ENCODE peak calls at places on chromosomes 3 and 15, in five cellular contexts. One of them, this sample, is unnamed.
A peak's percentile ranks its signal among the peaks of the same experiment; 100 is the strongest.

GRCh38 chr3:45118615-45119062 is 27.5 kb downstream of the CDCP1 start:
- DNase-seq in T-cell: no peak
- DNase-seq in activated T-cell treated with anti-CD3 and anti-CD28 coated beads for 24 hours: no peak
- DNase-seq in stimulated activated CD4-positive, alpha-beta T cell treated with anti-CD3 and anti-CD28 coated beads, Interleukin-4, amount 100 ng/mL, for 24 hours: no peak
- DNase-seq in activated T-helper 9 cell treated with anti-CD3 and anti-CD28 coated beads, Interleukin-2, amount 50 U/mL, for 16 hours: no peak
- DNase-seq in this sample: no peak

GRCh38 chr3:30646181-30646876 is 39.9 kb downstream of the TGFBR2 start:
- DNase-seq in stimulated activated CD4-positive, alpha-beta T cell treated with anti-CD3 and anti-CD28 coated beads, Interleukin-4, amount 100 ng/mL, for 24 hours: no peak
- DNase-seq in activated T-cell treated with anti-CD3 and anti-CD28 coated beads for 24 hours: no peak
- DNase-seq in T-cell: no peak
- DNase-seq in activated T-helper 9 cell treated with anti-CD3 and anti-CD28 coated beads, Interleukin-2, amount 50 U/mL, for 16 hours: no peak
- DNase-seq in this sample: no peak

GRCh38 chr3:101261506-101261905 is 58.9 kb downstream of the IMPG2 start:
- DNase-seq in stimulated activated CD4-positive, alpha-beta T cell treated with anti-CD3 and anti-CD28 coated beads, Interleukin-4, amount 100 ng/mL, for 24 hours: no peak
- DNase-seq in activated T-cell treated with anti-CD3 and anti-CD28 coated beads for 24 hours: no peak
- DNase-seq in T-cell: no peak
- DNase-seq in activated T-helper 9 cell treated with anti-CD3 and anti-CD28 coated beads, Interleukin-2, amount 50 U/mL, for 16 hours: no peak
- DNase-seq in this sample: no peak

GRCh38 chr3:14721126-14721864 is 46.4 kb downstream of the C3orf20 start:
- DNase-seq in stimulated activated CD4-positive, alpha-beta T cell treated with anti-CD3 and anti-CD28 coated beads, Interleukin-4, amount 100 ng/mL, for 24 hours: no peak
- DNase-seq in activated T-helper 9 cell treated with anti-CD3 and anti-CD28 coated beads, Interleukin-2, amount 50 U/mL, for 16 hours: no peak
- DNase-seq in activated T-cell treated with anti-CD3 and anti-CD28 coated beads for 24 hours: no peak
- DNase-seq in T-cell: no peak
- DNase-seq in this sample: no peak

GRCh38 chr3:172530566-172530965 is 7.3 kb upstream of the TNFSF10 start:
- DNase-seq in stimulated activated CD4-positive, alpha-beta T cell treated with anti-CD3 and anti-CD28 coated beads, Interleukin-4, amount 100 ng/mL, for 24 hours: peak; percentile 9
- DNase-seq in activated T-cell treated with anti-CD3 and anti-CD28 coated beads for 24 hours: no peak
- DNase-seq in activated T-helper 9 cell treated with anti-CD3 and anti-CD28 coated beads, Interleukin-2, amount 50 U/mL, for 16 hours: no peak
- DNase-seq in T-cell: no peak
- DNase-seq in this sample: no peak

GRCh38 chr3:10006762-10007090 is 19.5 kb upstream of the FANCD2 start:
- DNase-seq in activated T-cell treated with anti-CD3 and anti-CD28 coated beads for 24 hours: no peak
- DNase-seq in stimulated activated CD4-positive, alpha-beta T cell treated with anti-CD3 and anti-CD28 coated beads, Interleukin-4, amount 100 ng/mL, for 24 hours: no peak
- DNase-seq in activated T-helper 9 cell treated with anti-CD3 and anti-CD28 coated beads, Interleukin-2, amount 50 U/mL, for 16 hours: no peak
- DNase-seq in T-cell: no peak
- DNase-seq in this sample: no peak

GRCh38 chr15:77804210-77804609 is 171.5 kb upstream of the LINGO1 start:
- DNase-seq in activated T-cell treated with anti-CD3 and anti-CD28 coated beads for 24 hours: no peak
- DNase-seq in activated T-helper 9 cell treated with anti-CD3 and anti-CD28 coated beads, Interleukin-2, amount 50 U/mL, for 16 hours: no peak
- DNase-seq in T-cell: no peak
- DNase-seq in stimulated activated CD4-positive, alpha-beta T cell treated with anti-CD3 and anti-CD28 coated beads, Interleukin-4, amount 100 ng/mL, for 24 hours: no peak
- DNase-seq in this sample: no peak

GRCh38 chr3:197464794-197465193 is 91.0 kb downstream of the BDH1 start:
- DNase-seq in stimulated activated CD4-positive, alpha-beta T cell treated with anti-CD3 and anti-CD28 coated beads, Interleukin-4, amount 100 ng/mL, for 24 hours: no peak
- DNase-seq in activated T-cell treated with anti-CD3 and anti-CD28 coated beads for 24 hours: no peak
- DNase-seq in T-cell: no peak
- DNase-seq in activated T-helper 9 cell treated with anti-CD3 and anti-CD28 coated beads, Interleukin-2, amount 50 U/mL, for 16 hours: no peak
- DNase-seq in this sample: no peak

GRCh38 chr15:93179704-93180103 is 90.7 kb upstream of the RGMA start:
- DNase-seq in activated T-cell treated with anti-CD3 and anti-CD28 coated beads for 24 hours: no peak
- DNase-seq in T-cell: no peak
- DNase-seq in stimulated activated CD4-positive, alpha-beta T cell treated with anti-CD3 and anti-CD28 coated beads, Interleukin-4, amount 100 ng/mL, for 24 hours: no peak
- DNase-seq in activated T-helper 9 cell treated with anti-CD3 and anti-CD28 coated beads, Interleukin-2, amount 50 U/mL, for 16 hours: no peak
- DNase-seq in this sample: no peak

GRCh38 chr3:30855390-30855789 is 39.1 kb downstream of the GADL1 start:
- DNase-seq in stimulated activated CD4-positive, alpha-beta T cell treated with anti-CD3 and anti-CD28 coated beads, Interleukin-4, amount 100 ng/mL, for 24 hours: no peak
- DNase-seq in activated T-cell treated with anti-CD3 and anti-CD28 coated beads for 24 hours: no peak
- DNase-seq in activated T-helper 9 cell treated with anti-CD3 and anti-CD28 coated beads, Interleukin-2, amount 50 U/mL, for 16 hours: no peak
- DNase-seq in T-cell: no peak
- DNase-seq in this sample: no peak

GRCh38 chr3:120039642-120040610 is 54.3 kb downstream of the GSK3B start:
- DNase-seq in T-cell: no peak
- DNase-seq in activated T-cell treated with anti-CD3 and anti-CD28 coated beads for 24 hours: no peak
- DNase-seq in activated T-helper 9 cell treated with anti-CD3 and anti-CD28 coated beads, Interleukin-2, amount 50 U/mL, for 16 hours: no peak
- DNase-seq in stimulated activated CD4-positive, alpha-beta T cell treated with anti-CD3 and anti-CD28 coated beads, Interleukin-4, amount 100 ng/mL, for 24 hours: no peak
- DNase-seq in this sample: no peak

GRCh38 chr15:74340139-74340538 is 27.3 kb downstream of the CYP11A1 start:
- DNase-seq in activated T-cell treated with anti-CD3 and anti-CD28 coated beads for 24 hours: no peak
- DNase-seq in activated T-helper 9 cell treated with anti-CD3 and anti-CD28 coated beads, Interleukin-2, amount 50 U/mL, for 16 hours: no peak
- DNase-seq in T-cell: no peak
- DNase-seq in stimulated activated CD4-positive, alpha-beta T cell treated with anti-CD3 and anti-CD28 coated beads, Interleukin-4, amount 100 ng/mL, for 24 hours: no peak
- DNase-seq in this sample: no peak

GRCh38 chr15:68885070-68885469 is 45.3 kb upstream of the SPESP1 start:
- DNase-seq in T-cell: no peak
- DNase-seq in activated T-cell treated with anti-CD3 and anti-CD28 coated beads for 24 hours: no peak
- DNase-seq in activated T-helper 9 cell treated with anti-CD3 and anti-CD28 coated beads, Interleukin-2, amount 50 U/mL, for 16 hours: no peak
- DNase-seq in stimulated activated CD4-positive, alpha-beta T cell treated with anti-CD3 and anti-CD28 coated beads, Interleukin-4, amount 100 ng/mL, for 24 hours: no peak
- DNase-seq in this sample: no peak

GRCh38 chr3:62669161-62669560 is 206.1 kb downstream of the CADPS start:
- DNase-seq in activated T-cell treated with anti-CD3 and anti-CD28 coated beads for 24 hours: no peak
- DNase-seq in T-cell: no peak
- DNase-seq in activated T-helper 9 cell treated with anti-CD3 and anti-CD28 coated beads, Interleukin-2, amount 50 U/mL, for 16 hours: no peak
- DNase-seq in stimulated activated CD4-positive, alpha-beta T cell treated with anti-CD3 and anti-CD28 coated beads, Interleukin-4, amount 100 ng/mL, for 24 hours: no peak
- DNase-seq in this sample: no peak

GRCh38 chr15:98442379-98442833 is 205.9 kb upstream of the IGF1R start:
- DNase-seq in T-cell: peak; percentile 48
- DNase-seq in activated T-helper 9 cell treated with anti-CD3 and anti-CD28 coated beads, Interleukin-2, amount 50 U/mL, for 16 hours: no peak
- DNase-seq in stimulated activated CD4-positive, alpha-beta T cell treated with anti-CD3 and anti-CD28 coated beads, Interleukin-4, amount 100 ng/mL, for 24 hours: peak; percentile 50
- DNase-seq in activated T-cell treated with anti-CD3 and anti-CD28 coated beads for 24 hours: peak; percentile 46
- DNase-seq in this sample: peak; percentile 59

GRCh38 chr3:25037049-25037547 is 391.0 kb upstream of the RARB start:
- DNase-seq in T-cell: no peak
- DNase-seq in stimulated activated CD4-positive, alpha-beta T cell treated with anti-CD3 and anti-CD28 coated beads, Interleukin-4, amount 100 ng/mL, for 24 hours: no peak
- DNase-seq in activated T-helper 9 cell treated with anti-CD3 and anti-CD28 coated beads, Interleukin-2, amount 50 U/mL, for 16 hours: no peak
- DNase-seq in activated T-cell treated with anti-CD3 and anti-CD28 coated beads for 24 hours: no peak
- DNase-seq in this sample: no peak

GRCh38 chr3:71581451-71581980 is 2.0 kb downstream of the FOXP1 start:
- DNase-seq in T-cell: peak; percentile 30
- DNase-seq in activated T-helper 9 cell treated with anti-CD3 and anti-CD28 coated beads, Interleukin-2, amount 50 U/mL, for 16 hours: peak; percentile 21
- DNase-seq in activated T-cell treated with anti-CD3 and anti-CD28 coated beads for 24 hours: peak; percentile 21
- DNase-seq in stimulated activated CD4-positive, alpha-beta T cell treated with anti-CD3 and anti-CD28 coated beads, Interleukin-4, amount 100 ng/mL, for 24 hours: peak; percentile 39
- DNase-seq in this sample: no peak

GRCh38 chr3:177820683-177821316 is 623.5 kb upstream of the TBL1XR1 start:
- DNase-seq in stimulated activated CD4-positive, alpha-beta T cell treated with anti-CD3 and anti-CD28 coated beads, Interleukin-4, amount 100 ng/mL, for 24 hours: no peak
- DNase-seq in activated T-helper 9 cell treated with anti-CD3 and anti-CD28 coated beads, Interleukin-2, amount 50 U/mL, for 16 hours: no peak
- DNase-seq in T-cell: no peak
- DNase-seq in activated T-cell treated with anti-CD3 and anti-CD28 coated beads for 24 hours: no peak
- DNase-seq in this sample: peak; percentile 25

GRCh38 chr3:42187936-42188335 is 78.0 kb downstream of the CCK start:
- DNase-seq in activated T-helper 9 cell treated with anti-CD3 and anti-CD28 coated beads, Interleukin-2, amount 50 U/mL, for 16 hours: no peak
- DNase-seq in stimulated activated CD4-positive, alpha-beta T cell treated with anti-CD3 and anti-CD28 coated beads, Interleukin-4, amount 100 ng/mL, for 24 hours: no peak
- DNase-seq in activated T-cell treated with anti-CD3 and anti-CD28 coated beads for 24 hours: no peak
- DNase-seq in T-cell: no peak
- DNase-seq in this sample: no peak

GRCh38 chr15:39851505-39852082 is 68.5 kb downstream of the GPR176 start:
- DNase-seq in stimulated activated CD4-positive, alpha-beta T cell treated with anti-CD3 and anti-CD28 coated beads, Interleukin-4, amount 100 ng/mL, for 24 hours: no peak
- DNase-seq in activated T-helper 9 cell treated with anti-CD3 and anti-CD28 coated beads, Interleukin-2, amount 50 U/mL, for 16 hours: no peak
- DNase-seq in T-cell: no peak
- DNase-seq in activated T-cell treated with anti-CD3 and anti-CD28 coated beads for 24 hours: no peak
- DNase-seq in this sample: no peak

GRCh38 chr3:170476291-170476690 is 57.6 kb downstream of the CLDN11 start:
- DNase-seq in activated T-cell treated with anti-CD3 and anti-CD28 coated beads for 24 hours: no peak
- DNase-seq in stimulated activated CD4-positive, alpha-beta T cell treated with anti-CD3 and anti-CD28 coated beads, Interleukin-4, amount 100 ng/mL, for 24 hours: no peak
- DNase-seq in T-cell: no peak
- DNase-seq in activated T-helper 9 cell treated with anti-CD3 and anti-CD28 coated beads, Interleukin-2, amount 50 U/mL, for 16 hours: no peak
- DNase-seq in this sample: no peak

GRCh38 chr15:67879440-67880129 is 39.7 kb upstream of the RNU6-1 start:
- DNase-seq in activated T-cell treated with anti-CD3 and anti-CD28 coated beads for 24 hours: no peak
- DNase-seq in T-cell: no peak
- DNase-seq in activated T-helper 9 cell treated with anti-CD3 and anti-CD28 coated beads, Interleukin-2, amount 50 U/mL, for 16 hours: no peak
- DNase-seq in stimulated activated CD4-positive, alpha-beta T cell treated with anti-CD3 and anti-CD28 coated beads, Interleukin-4, amount 100 ng/mL, for 24 hours: no peak
- DNase-seq in this sample: no peak

GRCh38 chr15:70016511-70016994 is 81.2 kb downstream of the TLE3 start:
- DNase-seq in stimulated activated CD4-positive, alpha-beta T cell treated with anti-CD3 and anti-CD28 coated beads, Interleukin-4, amount 100 ng/mL, for 24 hours: no peak
- DNase-seq in activated T-helper 9 cell treated with anti-CD3 and anti-CD28 coated beads, Interleukin-2, amount 50 U/mL, for 16 hours: no peak
- DNase-seq in T-cell: no peak
- DNase-seq in activated T-cell treated with anti-CD3 and anti-CD28 coated beads for 24 hours: no peak
- DNase-seq in this sample: peak; percentile 59

GRCh38 chr3:157705258-157705657 is 202.0 kb upstream of the VEPH1 start:
- DNase-seq in T-cell: no peak
- DNase-seq in stimulated activated CD4-positive, alpha-beta T cell treated with anti-CD3 and anti-CD28 coated beads, Interleukin-4, amount 100 ng/mL, for 24 hours: no peak
- DNase-seq in activated T-helper 9 cell treated with anti-CD3 and anti-CD28 coated beads, Interleukin-2, amount 50 U/mL, for 16 hours: no peak
- DNase-seq in activated T-cell treated with anti-CD3 and anti-CD28 coated beads for 24 hours: no peak
- DNase-seq in this sample: no peak

GRCh38 chr3:46706771-46707582 is 5.8 kb downstream of the TMIE start:
- DNase-seq in T-cell: no peak
- DNase-seq in activated T-cell treated with anti-CD3 and anti-CD28 coated beads for 24 hours: no peak
- DNase-seq in stimulated activated CD4-positive, alpha-beta T cell treated with anti-CD3 and anti-CD28 coated beads, Interleukin-4, amount 100 ng/mL, for 24 hours: no peak
- DNase-seq in activated T-helper 9 cell treated with anti-CD3 and anti-CD28 coated beads, Interleukin-2, amount 50 U/mL, for 16 hours: no peak
- DNase-seq in this sample: no peak

GRCh38 chr15:56984681-56985515 is 66.5 kb downstream of the TCF12 start:
- DNase-seq in T-cell: no peak
- DNase-seq in activated T-helper 9 cell treated with anti-CD3 and anti-CD28 coated beads, Interleukin-2, amount 50 U/mL, for 16 hours: no peak
- DNase-seq in activated T-cell treated with anti-CD3 and anti-CD28 coated beads for 24 hours: no peak
- DNase-seq in stimulated activated CD4-positive, alpha-beta T cell treated with anti-CD3 and anti-CD28 coated beads, Interleukin-4, amount 100 ng/mL, for 24 hours: no peak
- DNase-seq in this sample: no peak

GRCh38 chr3:175082631-175083030 is 223.5 kb downstream of the NAALADL2 start:
- DNase-seq in T-cell: no peak
- DNase-seq in activated T-cell treated with anti-CD3 and anti-CD28 coated beads for 24 hours: no peak
- DNase-seq in stimulated activated CD4-positive, alpha-beta T cell treated with anti-CD3 and anti-CD28 coated beads, Interleukin-4, amount 100 ng/mL, for 24 hours: no peak
- DNase-seq in activated T-helper 9 cell treated with anti-CD3 and anti-CD28 coated beads, Interleukin-2, amount 50 U/mL, for 16 hours: no peak
- DNase-seq in this sample: no peak

GRCh38 chr3:197547618-197548017 is 8.2 kb downstream of the BDH1 start:
- DNase-seq in T-cell: no peak
- DNase-seq in activated T-helper 9 cell treated with anti-CD3 and anti-CD28 coated beads, Interleukin-2, amount 50 U/mL, for 16 hours: no peak
- DNase-seq in activated T-cell treated with anti-CD3 and anti-CD28 coated beads for 24 hours: no peak
- DNase-seq in stimulated activated CD4-positive, alpha-beta T cell treated with anti-CD3 and anti-CD28 coated beads, Interleukin-4, amount 100 ng/mL, for 24 hours: no peak
- DNase-seq in this sample: no peak

GRCh38 chr3:181363231-181363630 is 348.5 kb upstream of the SOX2 start:
- DNase-seq in activated T-helper 9 cell treated with anti-CD3 and anti-CD28 coated beads, Interleukin-2, amount 50 U/mL, for 16 hours: no peak
- DNase-seq in activated T-cell treated with anti-CD3 and anti-CD28 coated beads for 24 hours: no peak
- DNase-seq in stimulated activated CD4-positive, alpha-beta T cell treated with anti-CD3 and anti-CD28 coated beads, Interleukin-4, amount 100 ng/mL, for 24 hours: no peak
- DNase-seq in T-cell: no peak
- DNase-seq in this sample: no peak

GRCh38 chr3:14774431-14774830 is 44.3 kb upstream of the FGD5 start:
- DNase-seq in activated T-cell treated with anti-CD3 and anti-CD28 coated beads for 24 hours: no peak
- DNase-seq in T-cell: no peak
- DNase-seq in stimulated activated CD4-positive, alpha-beta T cell treated with anti-CD3 and anti-CD28 coated beads, Interleukin-4, amount 100 ng/mL, for 24 hours: no peak
- DNase-seq in activated T-helper 9 cell treated with anti-CD3 and anti-CD28 coated beads, Interleukin-2, amount 50 U/mL, for 16 hours: no peak
- DNase-seq in this sample: no peak

GRCh38 chr3:158696618-158697017 is 24.2 kb upstream of the LXN start:
- DNase-seq in stimulated activated CD4-positive, alpha-beta T cell treated with anti-CD3 and anti-CD28 coated beads, Interleukin-4, amount 100 ng/mL, for 24 hours: no peak
- DNase-seq in activated T-helper 9 cell treated with anti-CD3 and anti-CD28 coated beads, Interleukin-2, amount 50 U/mL, for 16 hours: no peak
- DNase-seq in T-cell: no peak
- DNase-seq in activated T-cell treated with anti-CD3 and anti-CD28 coated beads for 24 hours: no peak
- DNase-seq in this sample: no peak

GRCh38 chr3:48419149-48419548 is 10.7 kb downstream of the PLXNB1 start:
- DNase-seq in activated T-cell treated with anti-CD3 and anti-CD28 coated beads for 24 hours: no peak
- DNase-seq in T-cell: no peak
- DNase-seq in activated T-helper 9 cell treated with anti-CD3 and anti-CD28 coated beads, Interleukin-2, amount 50 U/mL, for 16 hours: no peak
- DNase-seq in stimulated activated CD4-positive, alpha-beta T cell treated with anti-CD3 and anti-CD28 coated beads, Interleukin-4, amount 100 ng/mL, for 24 hours: no peak
- DNase-seq in this sample: no peak

GRCh38 chr3:43035801-43036340 is 56.8 kb downstream of the GASK1A start:
- DNase-seq in T-cell: no peak
- DNase-seq in stimulated activated CD4-positive, alpha-beta T cell treated with anti-CD3 and anti-CD28 coated beads, Interleukin-4, amount 100 ng/mL, for 24 hours: no peak
- DNase-seq in activated T-helper 9 cell treated with anti-CD3 and anti-CD28 coated beads, Interleukin-2, amount 50 U/mL, for 16 hours: no peak
- DNase-seq in activated T-cell treated with anti-CD3 and anti-CD28 coated beads for 24 hours: no peak
- DNase-seq in this sample: no peak

GRCh38 chr3:125310623-125311076 is 64.5 kb downstream of the ZNF148 start:
- DNase-seq in T-cell: peak; percentile 39
- DNase-seq in activated T-helper 9 cell treated with anti-CD3 and anti-CD28 coated beads, Interleukin-2, amount 50 U/mL, for 16 hours: peak; percentile 8
- DNase-seq in stimulated activated CD4-positive, alpha-beta T cell treated with anti-CD3 and anti-CD28 coated beads, Interleukin-4, amount 100 ng/mL, for 24 hours: peak; percentile 43
- DNase-seq in activated T-cell treated with anti-CD3 and anti-CD28 coated beads for 24 hours: peak; percentile 15
- DNase-seq in this sample: peak; percentile 30

GRCh38 chr3:25448750-25449684 is 21.0 kb downstream of the RARB start:
- DNase-seq in stimulated activated CD4-positive, alpha-beta T cell treated with anti-CD3 and anti-CD28 coated beads, Interleukin-4, amount 100 ng/mL, for 24 hours: no peak
- DNase-seq in activated T-cell treated with anti-CD3 and anti-CD28 coated beads for 24 hours: no peak
- DNase-seq in T-cell: no peak
- DNase-seq in activated T-helper 9 cell treated with anti-CD3 and anti-CD28 coated beads, Interleukin-2, amount 50 U/mL, for 16 hours: no peak
- DNase-seq in this sample: no peak

GRCh38 chr15:32669870-32670623 is 28.5 kb downstream of the SCG5 start:
- DNase-seq in stimulated activated CD4-positive, alpha-beta T cell treated with anti-CD3 and anti-CD28 coated beads, Interleukin-4, amount 100 ng/mL, for 24 hours: no peak
- DNase-seq in activated T-helper 9 cell treated with anti-CD3 and anti-CD28 coated beads, Interleukin-2, amount 50 U/mL, for 16 hours: no peak
- DNase-seq in T-cell: no peak
- DNase-seq in activated T-cell treated with anti-CD3 and anti-CD28 coated beads for 24 hours: no peak
- DNase-seq in this sample: no peak

GRCh38 chr3:179196700-179197099 is 48.5 kb downstream of the PIK3CA start:
- DNase-seq in T-cell: no peak
- DNase-seq in activated T-cell treated with anti-CD3 and anti-CD28 coated beads for 24 hours: no peak
- DNase-seq in stimulated activated CD4-positive, alpha-beta T cell treated with anti-CD3 and anti-CD28 coated beads, Interleukin-4, amount 100 ng/mL, for 24 hours: no peak
- DNase-seq in activated T-helper 9 cell treated with anti-CD3 and anti-CD28 coated beads, Interleukin-2, amount 50 U/mL, for 16 hours: no peak
- DNase-seq in this sample: no peak

GRCh38 chr3:134685881-134686802 is 35.3 kb upstream of the KY start:
- DNase-seq in activated T-helper 9 cell treated with anti-CD3 and anti-CD28 coated beads, Interleukin-2, amount 50 U/mL, for 16 hours: no peak
- DNase-seq in activated T-cell treated with anti-CD3 and anti-CD28 coated beads for 24 hours: no peak
- DNase-seq in stimulated activated CD4-positive, alpha-beta T cell treated with anti-CD3 and anti-CD28 coated beads, Interleukin-4, amount 100 ng/mL, for 24 hours: no peak
- DNase-seq in T-cell: no peak
- DNase-seq in this sample: no peak